ENCODE peak calls at places on chromosomes 16 and 17, in four cellular contexts. K is epithelial cell of esophagus, P is fibroblast of lung, W is lower lobe of right lung. X is an unnamed sample.

GRCh38 chr16:380837-381787 is 666 bp downstream of the PGAP6 start:
- DNase-seq in K (no peak), P (no peak), W (peak; percentile 67), X (no peak)

GRCh38 chr17:40963838-40964237 is 2.9 kb downstream of the KRT39 start:
- DNase-seq in K (peak; percentile 72), P (no peak), W (no peak), X (peak; percentile 62)

GRCh38 chr16:68605746-68606145 is 39.4 kb upstream of the CDH3 start:
- DNase-seq in K (peak; percentile 96), P (peak; percentile 64), W (no peak), X (peak; percentile 31)

GRCh38 chr16:11084484-11085024 is 140.2 kb downstream of the CLEC16A start:
- DNase-seq in K (no peak), P (peak; percentile 93), W (no peak), X (peak; percentile 91)

GRCh38 chr16:86285938-86286921 is 224.1 kb upstream of the FOXF1 start:
- DNase-seq in K (peak; percentile 4), P (peak; percentile 30), W (no peak), X (no peak)

GRCh38 chr16:65388592-65388991 is 266.7 kb upstream of the CDH11 start:
- DNase-seq in K (no peak), P (peak; percentile 81), W (no peak), X (peak; percentile 92)

GRCh38 chr17:64157669-64158180 is 27.8 kb upstream of the ERN1 start:
- DNase-seq in K (no peak), P (no peak), W (no peak), X (no peak)

GRCh38 chr16:78655481-78656114 is 556.1 kb downstream of the WWOX start:
- DNase-seq in K (no peak), P (no peak), W (no peak), X (no peak)

GRCh38 chr16:4239020-4239419 is 2.9 kb downstream of the SRL start:
- DNase-seq in K (no peak), P (no peak), W (no peak), X (no peak)
- H3K4me3 ChIP-seq in K (no peak overlapping the region), P (no peak overlapping the region), W (peak overlapping the region; percentile 41), X (no peak overlapping the region)

DNA sequence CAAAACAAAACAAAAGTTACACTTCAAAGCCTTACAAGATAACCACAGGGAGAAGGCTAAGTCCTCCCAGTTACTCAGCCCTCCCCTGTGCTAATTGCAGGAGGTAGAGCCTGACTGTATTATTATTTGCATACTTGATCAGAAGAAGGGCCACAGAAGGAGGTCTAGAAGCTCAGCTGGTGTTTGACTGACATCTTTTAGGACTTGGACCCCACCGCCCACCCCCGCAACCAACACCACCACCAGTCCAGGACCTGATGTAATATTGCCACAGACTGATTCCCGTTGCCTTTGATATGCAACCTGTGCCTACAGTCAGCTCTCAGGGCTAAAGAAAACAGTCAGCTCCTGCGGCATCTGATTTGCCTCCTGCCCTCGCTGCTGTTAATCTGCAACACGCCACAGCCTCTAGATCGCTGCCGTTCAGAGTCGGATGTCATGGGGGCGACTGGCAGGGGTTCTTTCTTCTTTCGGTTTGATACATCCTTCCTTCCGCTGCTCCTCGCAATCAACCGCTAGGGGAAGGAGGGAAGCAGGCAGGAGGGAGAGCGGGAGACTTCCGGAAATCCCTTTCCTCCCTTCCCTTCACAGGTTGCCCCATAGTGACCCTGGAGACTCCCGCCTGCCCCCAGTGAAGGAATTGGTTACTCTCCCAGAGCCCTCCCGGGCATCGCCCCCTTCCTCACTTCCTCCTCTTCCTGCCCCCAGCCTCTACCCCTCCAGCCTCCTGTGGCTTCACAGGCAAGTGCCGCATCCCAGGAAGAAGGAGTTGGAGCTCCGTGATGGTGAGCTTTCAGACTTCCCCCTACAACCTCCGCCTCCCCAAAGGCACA is 90.5 kb upstream of the SOX9 start:
- DNase-seq in K (peak; percentile 19), P (peak; percentile 70), W (peak; percentile 41), X (peak; percentile 60)
- TF ChIP-seq CTCF in K (peak; percentile 46), P (peak; percentile 63), W (no peak), X (peak; percentile 73)

GRCh38 chr17:45316271-45317112 is at the start of gene MAP3K14:
- DNase-seq in K (peak; percentile 51), P (peak; percentile 68), W (peak; percentile 90), X (peak; percentile 74)

GRCh38 chr17:45313419-45313771 is 3.4 kb downstream of the MAP3K14 start:
- DNase-seq in K (no peak), P (no peak), W (no peak), X (no peak)

GRCh38 chr17:45315583-45316270 is 1.1 kb downstream of the MAP3K14 start:
- DNase-seq in K (peak; percentile 54), P (no peak), W (no peak), X (no peak)

GRCh38 chr17:45313927-45314760 is 2.7 kb downstream of the MAP3K14 start:
- DNase-seq in K (no peak), P (no peak), W (no peak), X (no peak)

DNA sequence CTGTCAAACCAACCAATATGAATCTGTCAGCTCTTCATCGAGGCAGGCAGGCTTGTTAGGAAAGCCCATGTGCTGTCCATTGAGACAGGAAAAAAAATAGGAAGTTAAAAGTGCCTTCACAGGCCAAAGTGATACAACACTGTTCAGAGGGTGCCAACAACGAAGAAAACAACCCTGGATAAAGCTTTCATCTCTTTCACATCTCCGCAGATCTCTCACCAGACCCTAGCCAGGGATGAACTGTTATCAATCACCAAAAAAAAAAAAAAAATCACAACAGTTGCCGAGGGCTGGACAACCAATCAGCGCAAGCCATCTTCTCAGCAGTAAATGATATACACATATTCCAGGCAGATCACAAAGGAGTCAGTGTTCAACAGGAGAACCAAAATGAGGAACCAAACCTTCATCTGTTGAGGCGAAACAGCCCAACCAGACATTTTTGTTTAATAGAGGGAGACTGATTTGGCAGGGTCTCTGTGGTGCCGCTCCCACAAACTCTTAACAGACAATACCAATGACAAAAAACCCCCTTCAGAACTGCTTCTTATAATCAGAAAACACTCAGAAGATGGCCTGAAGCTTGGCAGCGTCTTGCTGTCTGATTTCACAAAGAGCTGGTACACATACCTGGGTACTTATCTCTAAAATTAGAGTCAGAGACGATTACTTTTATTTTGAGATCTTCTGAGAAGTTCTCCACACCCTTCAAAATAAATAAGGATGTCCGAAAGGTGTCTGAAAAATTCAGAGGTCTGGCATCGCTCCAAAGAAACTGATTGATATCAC is 1.9 kb downstream of the MAP3K14 start:
- DNase-seq in K (no peak), P (no peak), W (no peak), X (peak; percentile 48)
- H3K4me3 ChIP-seq in K (peak overlapping the region; percentile 50), P (peak overlapping the region; percentile 52), W (peak overlapping the region; percentile 80), X (peak overlapping the region; percentile 95)

DNA sequence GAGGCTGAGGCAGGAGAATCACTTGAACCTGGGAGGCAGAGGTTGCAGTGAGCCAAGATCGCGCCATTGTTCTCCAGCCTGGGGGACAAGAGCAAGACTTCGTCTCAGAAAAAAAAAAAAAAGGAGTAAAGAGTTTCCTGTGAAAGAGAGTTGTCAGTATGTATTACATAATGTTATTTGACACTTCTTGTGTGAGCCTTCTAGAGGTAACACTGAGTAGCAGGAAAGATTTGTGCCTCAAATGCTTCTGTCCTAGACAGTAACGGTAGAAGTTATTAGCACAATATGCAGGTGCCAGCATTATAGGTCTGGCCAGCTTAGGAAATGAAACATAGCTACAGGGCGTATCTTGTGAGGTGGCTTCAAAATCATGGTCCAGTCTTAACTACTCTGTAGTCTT is 6.2 kb downstream of the RPS6KB1 start:
- DNase-seq in K (peak; percentile 65), P (no peak), W (no peak), X (peak; percentile 72)
- TF ChIP-seq CTCF in K (peak; percentile 59), P (no peak), W (peak; percentile 7), X (peak; percentile 55)

GRCh38 chr16:15032547-15033308 is 23.1 kb downstream of the NTAN1 start:
- DNase-seq in K (no peak), P (peak; percentile 48), W (no peak), X (peak; percentile 68)

GRCh38 chr16:15033309-15033707 is 22.6 kb downstream of the NTAN1 start:
- DNase-seq in K (no peak), P (no peak), W (no peak), X (no peak)

GRCh38 chr16:15034266-15035162 is 21.4 kb downstream of the NTAN1 start:
- DNase-seq in K (no peak), P (no peak), W (no peak), X (no peak)

GRCh38 chr16:15031596-15031995 is 24.3 kb downstream of the NTAN1 start:
- DNase-seq in K (no peak), P (no peak), W (no peak), X (no peak)

DNA sequence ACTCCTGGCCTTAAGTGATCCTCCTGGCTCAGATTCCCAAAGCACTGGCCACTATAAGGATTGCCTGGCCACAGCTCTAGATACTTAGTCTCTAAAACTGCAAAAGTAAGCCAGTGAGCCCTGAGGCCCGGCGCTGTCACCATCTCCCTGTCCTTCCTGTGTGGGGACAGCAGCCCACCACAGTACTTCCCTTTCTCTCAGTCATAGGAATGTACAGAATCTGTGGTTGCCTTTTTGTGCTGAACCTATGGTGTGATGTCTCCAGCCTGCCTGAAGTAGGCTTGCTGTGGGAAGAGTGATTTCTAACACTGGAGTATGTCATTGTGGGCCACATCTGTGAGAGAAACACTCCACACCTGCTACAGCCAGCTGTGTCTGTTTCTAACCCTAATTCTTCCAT is 24.7 kb downstream of the NTAN1 start:
- DNase-seq in K (no peak), P (no peak), W (no peak), X (no peak)
- H3K4me3 ChIP-seq in K (no peak overlapping the region), P (no peak overlapping the region), W (no peak overlapping the region), X (no peak overlapping the region)

DNA sequence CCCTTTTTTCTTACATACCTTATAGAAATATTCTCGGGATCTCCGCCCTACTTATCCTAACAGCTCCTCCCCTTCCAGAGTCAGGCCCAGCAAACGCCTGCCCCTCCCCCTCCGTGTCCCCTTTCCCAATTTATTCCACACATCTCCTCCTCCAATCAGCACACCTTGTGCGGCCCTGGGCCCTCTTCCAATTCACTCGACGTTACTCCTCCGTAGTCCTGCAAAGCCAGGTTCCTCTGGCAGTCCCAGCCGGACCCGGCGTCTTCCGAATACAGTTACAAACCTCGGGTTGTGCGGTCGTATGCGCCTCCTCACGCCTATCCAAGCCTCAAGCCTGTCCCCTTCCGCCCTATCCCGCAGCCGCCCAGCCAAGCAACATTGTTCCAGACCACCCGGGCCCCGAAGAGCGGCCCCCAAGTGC is 677 bp downstream of the CBX1 start:
- DNase-seq in K (peak; percentile 72), P (peak; percentile 67), W (peak; percentile 64), X (peak; percentile 64)
- TF ChIP-seq CTCF in K (no peak), P (no peak), W (no peak), X (no peak)

DNA sequence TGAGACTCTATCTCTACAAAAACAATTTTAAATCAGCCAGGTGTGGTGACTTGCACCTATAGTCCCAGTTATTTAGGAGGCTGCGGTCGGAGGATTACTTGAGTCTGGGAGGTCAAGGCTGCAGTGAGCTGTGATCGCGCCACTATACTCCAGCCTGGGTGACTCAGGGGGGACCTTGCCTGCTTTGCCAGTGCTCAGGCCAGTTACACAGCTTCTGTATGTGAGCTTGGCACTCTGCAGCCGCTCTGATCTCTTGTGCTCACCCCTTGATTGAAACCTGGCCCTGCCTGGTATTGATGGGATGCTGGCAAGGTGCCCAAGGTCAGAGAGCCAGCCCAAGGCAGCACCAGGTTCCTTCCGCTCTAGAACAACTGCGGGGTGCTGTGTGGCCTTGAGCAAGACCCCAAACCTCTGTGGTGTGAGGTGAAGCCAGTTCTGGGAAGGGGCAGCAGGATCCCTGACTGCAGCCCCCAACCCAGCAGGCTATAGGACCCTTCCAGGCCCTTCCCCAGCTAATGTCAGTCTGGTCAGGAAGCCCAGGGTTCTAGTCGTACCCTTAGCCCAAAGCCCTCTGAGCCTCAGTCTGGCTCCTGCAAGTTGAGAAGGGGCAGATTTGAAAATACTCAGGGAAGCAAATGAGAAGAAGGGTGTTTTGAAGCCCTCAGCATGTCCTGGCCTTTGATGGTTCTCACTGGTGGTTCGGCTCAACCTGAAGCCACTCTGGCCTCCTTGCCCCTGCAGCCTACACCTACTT is 18.9 kb downstream of the MMP15 start:
- DNase-seq in K (no peak), P (no peak), W (no peak), X (no peak)
- H3K4me3 ChIP-seq in K (no peak overlapping the region), P (no peak overlapping the region), W (no peak overlapping the region), X (no peak overlapping the region)

GRCh38 chr17:78997231-78997741 is 12.3 kb downstream of the CANT1 start:
- DNase-seq in K (peak; percentile 77), P (no peak), W (no peak), X (no peak)
- TF ChIP-seq CTCF in K (no peak), P (no peak), W (no peak), X (no peak)

GRCh38 chr17:18331879-18332278 is 16.8 kb downstream of the SMCR8 start:
- DNase-seq in K (no peak), P (no peak), W (no peak), X (no peak)
- H3K4me3 ChIP-seq in K (no peak overlapping the region), P (no peak overlapping the region), W (no peak overlapping the region), X (no peak overlapping the region)